ENCODE peak calls at places on chromosomes 4 and X, in seven cellular contexts. One of them, this sample, is unnamed.

GRCh38 chr4:188282620-188283232 is 143.5 kb downstream of the TRIML1 start:
- DNase-seq in HCT116: no peak
- DNase-seq in K562: no peak
- DNase-seq in H1: peak
- DNase-seq in HepG2: no peak
- DNase-seq in SK-N-SH: no peak
- DNase-seq in GM12878: no peak
- DNase-seq in this sample: peak

GRCh38 chrX:42975906-42976305 is 197.9 kb upstream of the PPP1R2C start:
- DNase-seq in HepG2: no peak
- DNase-seq in H1: no peak
- DNase-seq in GM12878: no peak
- DNase-seq in SK-N-SH: no peak
- DNase-seq in HCT116: no peak
- DNase-seq in K562: no peak
- DNase-seq in this sample: no peak

GRCh38 chr4:95363579-95363965 is 185.2 kb downstream of the UNC5C start:
- DNase-seq in GM12878: no peak
- DNase-seq in HepG2: no peak
- DNase-seq in H1: no peak
- DNase-seq in SK-N-SH: no peak
- DNase-seq in K562: no peak
- DNase-seq in HCT116: no peak
- DNase-seq in this sample: no peak

GRCh38 chr4:124806403-124806802 is 93.9 kb upstream of the ANKRD50 start:
- DNase-seq in GM12878: no peak
- DNase-seq in HepG2: no peak
- DNase-seq in H1: peak
- DNase-seq in HCT116: no peak
- DNase-seq in SK-N-SH: no peak
- DNase-seq in K562: no peak
- DNase-seq in this sample: no peak

GRCh38 chr4:105594094-105595010 is 41.9 kb downstream of the ARHGEF38 start:
- DNase-seq in K562: no peak
- DNase-seq in H1: no peak
- DNase-seq in GM12878: peak
- DNase-seq in HepG2: peak
- DNase-seq in SK-N-SH: no peak
- DNase-seq in HCT116: no peak
- DNase-seq in this sample: no peak

GRCh38 chr4:168449740-168450442 is 30.4 kb downstream of the DDX60L start:
- DNase-seq in HepG2: no peak
- DNase-seq in H1: no peak
- DNase-seq in GM12878: no peak
- DNase-seq in SK-N-SH: no peak
- DNase-seq in K562: no peak
- DNase-seq in HCT116: no peak
- DNase-seq in this sample: no peak

GRCh38 chr4:162131256-162131655 is 32.5 kb downstream of the FSTL5 start:
- DNase-seq in K562: no peak
- DNase-seq in SK-N-SH: no peak
- DNase-seq in HepG2: no peak
- DNase-seq in HCT116: no peak
- DNase-seq in H1: no peak
- DNase-seq in GM12878: no peak
- DNase-seq in this sample: peak

GRCh38 chr4:121449416-121449815 is 68.6 kb upstream of the QRFPR start:
- DNase-seq in GM12878: no peak
- DNase-seq in H1: no peak
- DNase-seq in HepG2: no peak
- DNase-seq in SK-N-SH: no peak
- DNase-seq in HCT116: no peak
- DNase-seq in K562: no peak
- DNase-seq in this sample: no peak

GRCh38 chrX:119272882-119273806 is 37.1 kb downstream of the PGRMC1 start:
- DNase-seq in GM12878: no peak
- DNase-seq in K562: no peak
- DNase-seq in HCT116: no peak
- DNase-seq in H1: peak
- DNase-seq in HepG2: no peak
- DNase-seq in SK-N-SH: peak
- DNase-seq in this sample: no peak

GRCh38 chr4:159977907-159978617 is 875.2 kb downstream of the RAPGEF2 start:
- DNase-seq in H1: no peak
- DNase-seq in K562: no peak
- DNase-seq in HCT116: no peak
- DNase-seq in SK-N-SH: no peak
- DNase-seq in GM12878: no peak
- DNase-seq in HepG2: no peak
- DNase-seq in this sample: no peak

GRCh38 chrX:67524428-67524827 is 19.4 kb upstream of the AR start:
- DNase-seq in HCT116: no peak
- DNase-seq in H1: no peak
- DNase-seq in HepG2: no peak
- DNase-seq in GM12878: no peak
- DNase-seq in K562: no peak
- DNase-seq in SK-N-SH: no peak
- DNase-seq in this sample: no peak

GRCh38 chr4:128452415-128452814 is 164.8 kb upstream of the PGRMC2 start:
- DNase-seq in HepG2: no peak
- DNase-seq in K562: no peak
- DNase-seq in SK-N-SH: no peak
- DNase-seq in GM12878: no peak
- DNase-seq in H1: no peak
- DNase-seq in HCT116: no peak
- DNase-seq in this sample: no peak

GRCh38 chr4:100359433-100359832 is 158.4 kb downstream of the EMCN start:
- DNase-seq in HCT116: no peak
- DNase-seq in HepG2: no peak
- DNase-seq in GM12878: no peak
- DNase-seq in SK-N-SH: no peak
- DNase-seq in H1: no peak
- DNase-seq in K562: no peak
- DNase-seq in this sample: no peak

GRCh38 chr4:100360211-100360610 is 157.6 kb downstream of the EMCN start:
- DNase-seq in HCT116: no peak
- DNase-seq in HepG2: no peak
- DNase-seq in GM12878: no peak
- DNase-seq in SK-N-SH: no peak
- DNase-seq in K562: no peak
- DNase-seq in H1: no peak
- DNase-seq in this sample: no peak

GRCh38 chr4:100361336-100361735 is 156.5 kb downstream of the EMCN start:
- DNase-seq in SK-N-SH: no peak
- DNase-seq in H1: no peak
- DNase-seq in GM12878: no peak
- DNase-seq in HepG2: no peak
- DNase-seq in HCT116: no peak
- DNase-seq in K562: no peak
- DNase-seq in this sample: no peak

GRCh38 chr4:100366213-100366612 is 151.6 kb downstream of the EMCN start:
- DNase-seq in H1: no peak
- DNase-seq in GM12878: peak
- DNase-seq in SK-N-SH: no peak
- DNase-seq in HCT116: no peak
- DNase-seq in K562: no peak
- DNase-seq in HepG2: no peak
- DNase-seq in this sample: no peak

GRCh38 chr4:100362363-100362762 is 155.5 kb downstream of the EMCN start:
- DNase-seq in SK-N-SH: no peak
- DNase-seq in K562: no peak
- DNase-seq in H1: no peak
- DNase-seq in HepG2: no peak
- DNase-seq in HCT116: no peak
- DNase-seq in GM12878: no peak
- DNase-seq in this sample: no peak
- TF ChIP-seq JUND in SK-N-SH: no peak
- TF ChIP-seq JUND in K562: no peak
- TF ChIP-seq JUND in H1: no peak
- TF ChIP-seq JUND in HepG2: no peak
- TF ChIP-seq JUND in HCT116: no peak
- TF ChIP-seq JUND in GM12878: no peak
- TF ChIP-seq JUND in this sample: no peak

GRCh38 chr4:1399508-1400190 is 6.6 kb downstream of the NKX1-1 start:
- DNase-seq in GM12878: no peak
- DNase-seq in SK-N-SH: peak
- DNase-seq in HCT116: no peak
- DNase-seq in HepG2: no peak
- DNase-seq in K562: peak
- DNase-seq in H1: no peak
- DNase-seq in this sample: no peak
- TF ChIP-seq JUND in GM12878: no peak
- TF ChIP-seq JUND in SK-N-SH: no peak
- TF ChIP-seq JUND in HCT116: no peak
- TF ChIP-seq JUND in HepG2: no peak
- TF ChIP-seq JUND in K562: no peak
- TF ChIP-seq JUND in H1: no peak
- TF ChIP-seq JUND in this sample: no peak

DNA sequence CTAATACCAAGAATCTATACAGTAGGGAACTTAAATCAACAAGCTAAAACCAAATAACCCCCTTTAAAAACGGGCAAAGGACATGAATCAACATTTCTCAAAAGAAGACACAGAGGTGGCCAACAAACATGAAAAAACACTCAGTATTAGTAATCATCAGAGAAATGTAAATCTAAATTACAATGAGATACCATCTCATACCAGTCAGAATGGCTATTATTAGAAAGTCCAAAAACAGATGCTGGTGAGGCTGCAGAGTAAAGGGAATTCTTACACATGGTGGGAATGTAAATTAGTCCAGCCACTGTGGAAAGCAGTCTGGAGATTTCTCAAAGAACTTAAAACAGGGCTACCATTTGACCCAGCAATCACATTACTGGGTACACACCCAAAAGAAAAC is 167.8 kb downstream of the PACRGL start:
- DNase-seq in K562: no peak
- DNase-seq in GM12878: no peak
- DNase-seq in HCT116: no peak
- DNase-seq in H1: no peak
- DNase-seq in HepG2: no peak
- DNase-seq in SK-N-SH: no peak
- DNase-seq in this sample: no peak
- TF ChIP-seq JUND in K562: no peak
- TF ChIP-seq JUND in GM12878: no peak
- TF ChIP-seq JUND in HCT116: no peak
- TF ChIP-seq JUND in H1: no peak
- TF ChIP-seq JUND in HepG2: no peak
- TF ChIP-seq JUND in SK-N-SH: no peak
- TF ChIP-seq JUND in this sample: no peak

DNA sequence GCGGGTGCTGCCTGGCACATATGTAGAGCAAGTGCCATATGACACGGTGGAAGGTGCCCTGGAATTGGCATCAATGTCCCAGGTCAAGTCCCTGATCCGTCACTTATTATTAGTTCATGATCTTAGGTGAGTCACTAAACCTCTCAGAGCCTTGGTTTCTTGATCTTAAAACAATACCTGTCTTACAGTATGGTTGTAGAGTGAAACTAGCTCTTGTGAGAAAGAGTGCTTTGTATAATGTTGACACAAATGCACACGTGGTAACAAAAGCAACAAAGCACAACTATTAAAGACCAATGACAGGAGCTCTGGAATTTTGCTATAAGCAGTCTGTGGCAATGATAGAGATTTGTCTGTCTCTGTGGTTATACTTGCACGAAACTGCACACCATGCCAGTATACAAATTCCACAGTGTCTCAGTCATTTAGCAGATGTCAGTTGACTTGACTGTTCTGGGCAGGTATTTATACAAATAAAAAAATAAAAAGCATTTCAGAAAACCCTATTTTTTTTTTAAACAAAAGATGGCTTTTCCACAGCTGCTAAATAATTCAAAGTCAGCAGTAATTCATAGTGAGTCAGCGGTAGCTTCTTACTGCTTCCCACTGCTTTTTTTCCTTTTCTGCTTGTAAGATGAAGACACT is 19.7 kb upstream of the ACSL1 start:
- DNase-seq in H1: no peak
- DNase-seq in GM12878: no peak
- DNase-seq in K562: no peak
- DNase-seq in HepG2: peak
- DNase-seq in SK-N-SH: no peak
- DNase-seq in HCT116: no peak
- DNase-seq in this sample: peak
- TF ChIP-seq JUND in H1: no peak
- TF ChIP-seq JUND in GM12878: no peak
- TF ChIP-seq JUND in K562: no peak
- TF ChIP-seq JUND in HepG2: no peak
- TF ChIP-seq JUND in SK-N-SH: no peak
- TF ChIP-seq JUND in HCT116: no peak
- TF ChIP-seq JUND in this sample: no peak

GRCh38 chrX:79270401-79270800 is 96.7 kb downstream of the ITM2A start:
- DNase-seq in GM12878: peak
- DNase-seq in K562: no peak
- DNase-seq in HepG2: no peak
- DNase-seq in HCT116: no peak
- DNase-seq in SK-N-SH: no peak
- DNase-seq in H1: peak
- DNase-seq in this sample: peak
- TF ChIP-seq JUND in GM12878: no peak
- TF ChIP-seq JUND in K562: no peak
- TF ChIP-seq JUND in HepG2: no peak
- TF ChIP-seq JUND in HCT116: no peak
- TF ChIP-seq JUND in SK-N-SH: no peak
- TF ChIP-seq JUND in H1: no peak
- TF ChIP-seq JUND in this sample: no peak

This sample was measured in T47D.